ENCODE peak calls at places on chromosomes 2 and 18, in four cellular contexts. R is stimulated activated CD4-positive, alpha-beta T cell treated with anti-CD3 and anti-CD28 coated beads, Interleukin-4, amount 100 ng/mL, for 48 hours; X is HL-60; T is naive thymus-derived CD4-positive, alpha-beta T cell. L is an unnamed sample.

GRCh38 chr2:60405266-60405665 is 148.2 kb downstream of the BCL11A start:
- DNase-seq in R (no peak), X (no peak), T (no peak), L (no peak)

GRCh38 chr18:23138470-23138869 is 3.2 kb downstream of the CABLES1 start:
- DNase-seq in R (no peak), X (no peak), T (no peak), L (no peak)

GRCh38 chr2:47076586-47077441 is 78.3 kb downstream of the STPG4 start:
- DNase-seq in R (no peak), X (no peak), T (no peak), L (peak)

GRCh38 chr2:99672766-99673375 is 183.1 kb upstream of the REV1 start:
- DNase-seq in R (no peak), X (no peak), T (no peak), L (peak)

GRCh38 chr2:161104054-161104553 is 56.1 kb upstream of the TANK start:
- DNase-seq in R (no peak), X (no peak), T (no peak), L (no peak)

GRCh38 chr18:57475903-57476302 is 40.7 kb downstream of the ONECUT2 start:
- DNase-seq in R (no peak), X (no peak), T (no peak), L (peak)

GRCh38 chr2:2280483-2280882 is 50.6 kb downstream of the MYT1L start:
- DNase-seq in R (no peak), X (no peak), T (no peak), L (no peak)

GRCh38 chr2:52341732-52342131 is 1309.8 kb upstream of the NRXN1 start:
- DNase-seq in R (no peak), X (no peak), T (no peak), L (no peak)

GRCh38 chr18:59029663-59030421 is 109.8 kb upstream of the SEC11C start:
- DNase-seq in R (no peak), X (no peak), T (no peak), L (peak)

GRCh38 chr2:71697106-71698010 is 244.0 kb downstream of the DYSF start:
- DNase-seq in R (no peak), X (no peak), T (no peak), L (peak)

GRCh38 chr2:23482188-23482587 is 97.2 kb downstream of the KLHL29 start:
- DNase-seq in R (no peak), X (no peak), T (no peak), L (no peak)

GRCh38 chr2:54444503-54444902 is 11.6 kb upstream of the SPTBN1 start:
- DNase-seq in R (no peak), X (no peak), T (no peak), L (no peak)

GRCh38 chr2:16671760-16672159 is 6.1 kb upstream of the CYRIA start:
- DNase-seq in R (no peak), X (no peak), T (no peak), L (no peak)

GRCh38 chr2:45680351-45680967 is 29.0 kb downstream of the PRKCE start:
- DNase-seq in R (no peak), X (no peak), T (no peak), L (no peak)

GRCh38 chr2:26913599-26914285 is 56.7 kb upstream of the MAPRE3 start:
- DNase-seq in R (no peak), X (no peak), T (no peak), L (no peak)

GRCh38 chr2:40038646-40039045 is 259.6 kb upstream of the THUMPD2 start:
- DNase-seq in R (no peak), X (no peak), T (no peak), L (no peak)

GRCh38 chr18:10912790-10913560 is 236.4 kb downstream of the PIEZO2 start:
- DNase-seq in R (no peak), X (no peak), T (no peak), L (no peak)

GRCh38 chr2:172105715-172106124 is 3.0 kb upstream of the DLX2 start:
- DNase-seq in R (no peak), X (no peak), T (no peak), L (peak)

L was measured in ELF-1.